ENCODE peak calls at places on chromosomes 3 and 15, in nine cellular contexts. G, D, S, Y, R, A, J, Z and W are unnamed samples.

GRCh38 chr3:112140584-112140983 is 7.5 kb upstream of the GCSAM start:
- ATAC-seq in G (no peak), D (no peak), S (no peak), Y (no peak), R (no peak), A (no peak), J (no peak), Z (no peak), W (no peak)

GRCh38 chr15:39960411-39960810 is 26.5 kb downstream of the EIF2AK4 start:
- ATAC-seq in G (no peak), D (no peak), S (peak), Y (no peak), R (no peak), A (no peak), J (no peak), Z (no peak), W (no peak)

GRCh38 chr3:17557749-17558463 is 184.5 kb downstream of the TBC1D5 start:
- ATAC-seq in G (no peak), D (no peak), S (no peak), Y (no peak), R (no peak), A (no peak), J (no peak), Z (no peak), W (no peak)

GRCh38 chr3:50494136-50494535 is 9.3 kb downstream of the CACNA2D2 start:
- ATAC-seq in G (no peak), D (no peak), S (no peak), Y (no peak), R (no peak), A (no peak), J (no peak), Z (no peak), W (no peak)

GRCh38 chr3:13638927-13639326 is 90.0 kb downstream of the FBLN2 start:
- ATAC-seq in G (no peak), D (peak), S (peak), Y (no peak), R (no peak), A (no peak), J (peak), Z (no peak), W (no peak)

GRCh38 chr3:46239952-46240351 is 2.3 kb upstream of the CCR3 start:
- ATAC-seq in G (no peak), D (no peak), S (no peak), Y (no peak), R (no peak), A (no peak), J (no peak), Z (no peak), W (no peak)

GRCh38 chr3:46960081-46960701 is 16.4 kb downstream of the CCDC12 start:
- ATAC-seq in G (peak), D (no peak), S (peak), Y (peak), R (no peak), A (peak), J (no peak), Z (no peak), W (no peak)

GRCh38 chr3:177109688-177110087 is 87.6 kb downstream of the TBL1XR1 start:
- ATAC-seq in G (no peak), D (no peak), S (no peak), Y (no peak), R (peak), A (peak), J (peak), Z (peak), W (peak)

GRCh38 chr3:44509985-44510360 is 32.5 kb upstream of the ZNF445 start:
- ATAC-seq in G (peak), D (no peak), S (no peak), Y (no peak), R (peak), A (peak), J (peak), Z (peak), W (no peak)

GRCh38 chr15:52462806-52463360 is 65.8 kb downstream of the MYO5A start:
- ATAC-seq in G (no peak), D (no peak), S (no peak), Y (no peak), R (no peak), A (no peak), J (no peak), Z (no peak), W (no peak)

GRCh38 chr3:195802795-195803194 is 8.9 kb downstream of the MUC4 start:
- ATAC-seq in G (no peak), D (peak), S (peak), Y (no peak), R (no peak), A (peak), J (peak), Z (no peak), W (no peak)

GRCh38 chr15:101063212-101063611 is 144.1 kb downstream of the LRRK1 start:
- ATAC-seq in G (no peak), D (no peak), S (no peak), Y (no peak), R (no peak), A (no peak), J (no peak), Z (no peak), W (no peak)

GRCh38 chr3:163056874-163057497 is 1560.4 kb downstream of the OTOL1 start:
- ATAC-seq in G (peak), D (no peak), S (no peak), Y (no peak), R (no peak), A (peak), J (no peak), Z (no peak), W (no peak)

GRCh38 chr15:45230246-45230965 is 21.6 kb upstream of the SLC28A2 start:
- ATAC-seq in G (no peak), D (no peak), S (peak), Y (no peak), R (no peak), A (no peak), J (no peak), Z (no peak), W (no peak)

GRCh38 chr3:27985369-27986035 is 255.9 kb upstream of the CMC1 start:
- ATAC-seq in G (no peak), D (no peak), S (no peak), Y (no peak), R (no peak), A (no peak), J (no peak), Z (no peak), W (no peak)

GRCh38 chr3:42256135-42256819 is 9.7 kb downstream of the CCK start:
- ATAC-seq in G (peak), D (no peak), S (no peak), Y (no peak), R (peak), A (no peak), J (no peak), Z (peak), W (peak)

GRCh38 chr3:10232138-10232537 is 16.1 kb upstream of the TATDN2 start:
- ATAC-seq in G (no peak), D (no peak), S (peak), Y (no peak), R (no peak), A (no peak), J (peak), Z (no peak), W (no peak)

GRCh38 chr3:76728411-76728810 is 311.5 kb upstream of the ROBO2 start:
- ATAC-seq in G (no peak), D (no peak), S (no peak), Y (no peak), R (no peak), A (no peak), J (no peak), Z (no peak), W (no peak)

GRCh38 chr3:5162102-5162501 is 25.4 kb upstream of the EDEM1 start:
- ATAC-seq in G (peak), D (no peak), S (peak), Y (no peak), R (no peak), A (no peak), J (no peak), Z (no peak), W (no peak)

GRCh38 chr15:79243723-79244122 is 38.8 kb upstream of the ANKRD34C start:
- ATAC-seq in G (no peak), D (no peak), S (peak), Y (no peak), R (no peak), A (no peak), J (no peak), Z (no peak), W (no peak)

GRCh38 chr15:64699767-64700388 is 75.5 kb downstream of the RBPMS2 start:
- ATAC-seq in G (peak), D (no peak), S (peak), Y (peak), R (no peak), A (no peak), J (no peak), Z (no peak), W (no peak)

GRCh38 chr3:195403244-195403643 is 39.6 kb downstream of the ACAP2 start:
- ATAC-seq in G (no peak), D (no peak), S (no peak), Y (no peak), R (no peak), A (no peak), J (no peak), Z (no peak), W (no peak)

GRCh38 chr3:178255315-178255714 is 280.9 kb upstream of the KCNMB2 start:
- ATAC-seq in G (peak), D (no peak), S (no peak), Y (no peak), R (no peak), A (no peak), J (no peak), Z (no peak), W (no peak)

GRCh38 chr3:189330066-189330465 is 158.3 kb downstream of the TPRG1 start:
- ATAC-seq in G (no peak), D (no peak), S (no peak), Y (no peak), R (no peak), A (no peak), J (no peak), Z (no peak), W (no peak)

GRCh38 chr3:113247051-113247450 is 35.7 kb downstream of the BOC start:
- ATAC-seq in G (no peak), D (no peak), S (no peak), Y (no peak), R (no peak), A (no peak), J (no peak), Z (no peak), W (no peak)

GRCh38 chr3:151765685-151766084 is 32.0 kb downstream of the AADACL2 start:
- ATAC-seq in G (no peak), D (no peak), S (no peak), Y (no peak), R (no peak), A (no peak), J (no peak), Z (no peak), W (no peak)

GRCh38 chr3:45333549-45333948 is 54.8 kb upstream of the LARS2 start:
- ATAC-seq in G (no peak), D (no peak), S (no peak), Y (no peak), R (no peak), A (peak), J (no peak), Z (no peak), W (no peak)

GRCh38 chr3:141507392-141508066 is 20.7 kb downstream of the RASA2 start:
- ATAC-seq in G (no peak), D (no peak), S (no peak), Y (no peak), R (peak), A (peak), J (no peak), Z (peak), W (peak)

GRCh38 chr15:96328101-96328958 is 2.2 kb upstream of the NR2F2 start:
- ATAC-seq in G (no peak), D (no peak), S (no peak), Y (no peak), R (no peak), A (no peak), J (no peak), Z (no peak), W (no peak)

GRCh38 chr3:72255736-72256559 is 471.0 kb upstream of the PROK2 start:
- ATAC-seq in G (peak), D (peak), S (peak), Y (peak), R (no peak), A (no peak), J (peak), Z (peak), W (no peak)

GRCh38 chr3:195580733-195581443 is 2.9 kb downstream of the APOD start:
- ATAC-seq in G (no peak), D (no peak), S (no peak), Y (no peak), R (no peak), A (no peak), J (no peak), Z (no peak), W (no peak)

GRCh38 chr3:62870321-62870720 is 4.9 kb downstream of the CADPS start:
- ATAC-seq in G (peak), D (no peak), S (no peak), Y (no peak), R (no peak), A (no peak), J (no peak), Z (no peak), W (no peak)

GRCh38 chr3:38133557-38134405 is 3.1 kb downstream of the ACAA1 start:
- ATAC-seq in G (no peak), D (no peak), S (no peak), Y (no peak), R (no peak), A (no peak), J (no peak), Z (no peak), W (no peak)

GRCh38 chr3:98612996-98613517 is 19.6 kb upstream of the CPOX start:
- ATAC-seq in G (no peak), D (no peak), S (peak), Y (peak), R (no peak), A (peak), J (no peak), Z (no peak), W (no peak)

GRCh38 chr15:29031502-29032228 is 145.9 kb downstream of the APBA2 start:
- ATAC-seq in G (no peak), D (peak), S (no peak), Y (no peak), R (peak), A (no peak), J (peak), Z (peak), W (no peak)

GRCh38 chr3:190076601-190077444 is 43.9 kb downstream of the P3H2 start:
- ATAC-seq in G (peak), D (no peak), S (no peak), Y (peak), R (no peak), A (no peak), J (no peak), Z (no peak), W (no peak)

GRCh38 chr3:114668099-114668498 is 374.3 kb downstream of the TIGIT start:
- ATAC-seq in G (no peak), D (no peak), S (peak), Y (peak), R (peak), A (no peak), J (no peak), Z (no peak), W (no peak)

GRCh38 chr15:58771621-58772235 is 626 bp downstream of the MINDY2 start:
- ATAC-seq in G (peak), D (no peak), S (peak), Y (peak), R (no peak), A (peak), J (no peak), Z (peak), W (no peak)

GRCh38 chr3:33044676-33045075 is 52.3 kb downstream of the GLB1 start:
- ATAC-seq in G (no peak), D (no peak), S (no peak), Y (no peak), R (no peak), A (no peak), J (peak), Z (peak), W (no peak)